ENCODE peak calls at places on chromosome 1, in nine cellular contexts. Y is stimulated activated effector memory CD8-positive, alpha-beta T cell treated with anti-CD3 and anti-CD28 coated beads, Interleukin-12 subunit alpha, Interleukin-12 subunit beta, amount 100 ng/mL, for 72 hours; F is gastroesophageal sphincter; O is naive thymus-derived CD4-positive, alpha-beta T cell; X is T-helper 17 cell; W is GM12878; J is SK-N-SH treated with all-trans-retinoic acid at 6 μM for 48 hours; R is activated B cell treated with CpG ODN at 0.5 μM for 24 hours; H is GM23338. P is an unnamed sample.

GRCh38 chr1:41498809-41499208 is 14.3 kb upstream of the EDN2 start:
- ATAC-seq in H (no peak), J (peak; percentile 72), O (no peak), R (no peak), X (no peak), W (no peak), Y (no peak), F (peak; percentile 9), P (no peak)

GRCh38 chr1:181104790-181105133 is 16.3 kb downstream of the IER5 start:
- ATAC-seq in F (peak; percentile 20), O (no peak), Y (peak; percentile 35), J (no peak), R (peak; percentile 34), W (no peak), H (peak; percentile 22), X (peak; percentile 39), P (peak; percentile 53)

GRCh38 chr1:246367046-246367445 is 140.0 kb downstream of the SMYD3 start:
- ATAC-seq in O (no peak), F (no peak), X (no peak), J (no peak), H (no peak), R (no peak), W (no peak), Y (no peak), P (no peak)

GRCh38 chr1:197356723-197357533 is 88.9 kb downstream of the CRB1 start:
- ATAC-seq in F (no peak), O (peak; percentile 68), W (peak; percentile 90), H (peak; percentile 84), J (peak; percentile 96), Y (peak; percentile 56), X (peak; percentile 58), R (peak; percentile 25), P (no peak)

GRCh38 chr1:192630521-192631287 is 5.2 kb upstream of the RGS13 start:
- ATAC-seq in O (no peak), Y (no peak), H (no peak), R (no peak), X (no peak), J (no peak), W (no peak), F (no peak), P (no peak)

GRCh38 chr1:2785631-2786328 is 15.7 kb downstream of the TTC34 start:
- ATAC-seq in J (no peak), O (no peak), H (no peak), Y (no peak), R (no peak), W (no peak), F (no peak), X (no peak), P (no peak)

GRCh38 chr1:112971006-112971405 is 15.0 kb upstream of the SLC16A1 start:
- ATAC-seq in W (no peak), R (no peak), O (no peak), H (no peak), F (no peak), Y (no peak), X (no peak), J (no peak), P (no peak)

GRCh38 chr1:175024773-175025172 is 1.5 kb upstream of the MRPS14 start:
- ATAC-seq in J (no peak), W (no peak), Y (no peak), H (no peak), O (no peak), F (no peak), X (no peak), R (no peak), P (no peak)

GRCh38 chr1:205013683-205014367 is 29.2 kb upstream of the CNTN2 start:
- ATAC-seq in Y (no peak), F (peak; percentile 24), W (peak; percentile 44), X (no peak), R (no peak), O (no peak), J (peak; percentile 55), H (peak; percentile 77), P (no peak)

GRCh38 chr1:100461222-100461621 is 76.7 kb upstream of the GPR88 start:
- ATAC-seq in X (no peak), H (peak; percentile 4), F (peak; percentile 43), W (no peak), R (no peak), O (no peak), J (no peak), Y (no peak), P (no peak)

P was measured in stimulated activated memory B cell treated with anti-CD40 and anti-IgM and Interleukin-4, amounts not matched to agents 10 μg/mL and 1 μg/mL and 100 μg/mL, for 72 hours.